ENCODE peak calls at places on chromosomes 11 and 22, in six cellular contexts. One of them, this sample, is unnamed.
A peak's percentile ranks its signal among the peaks of the same experiment; 100 is the strongest.

GRCh38 chr22:33247758-33248157 is 189.6 kb upstream of the SYN3 start:
- ATAC-seq in A549: no peak
- ATAC-seq in HepG2: no peak
- ATAC-seq in K562: no peak
- ATAC-seq in upper lobe of left lung: no peak
- ATAC-seq in GM12878: peak; percentile 89
- ATAC-seq in this sample: no peak

GRCh38 chr11:114308689-114309089 is 12.5 kb downstream of the NNMT start:
- ATAC-seq in A549: peak; percentile 48
- ATAC-seq in HepG2: peak; percentile 43
- ATAC-seq in K562: peak; percentile 19
- ATAC-seq in upper lobe of left lung: peak; percentile 77
- ATAC-seq in GM12878: no peak
- ATAC-seq in this sample: peak; percentile 76

GRCh38 chr11:123300874-123301695 is 106.0 kb upstream of the CLMP start:
- ATAC-seq in A549: no peak
- ATAC-seq in HepG2: no peak
- ATAC-seq in K562: no peak
- ATAC-seq in upper lobe of left lung: no peak
- ATAC-seq in GM12878: no peak
- ATAC-seq in this sample: no peak

GRCh38 chr11:20355221-20356219 is 8.0 kb upstream of the HTATIP2 start:
- ATAC-seq in A549: peak; percentile 92
- ATAC-seq in HepG2: peak; percentile 93
- ATAC-seq in K562: peak; percentile 89
- ATAC-seq in upper lobe of left lung: peak; percentile 61
- ATAC-seq in GM12878: peak; percentile 95
- ATAC-seq in this sample: no peak

GRCh38 chr11:57310630-57311086 is 14.1 kb downstream of the TNKS1BP1 start:
- ATAC-seq in A549: no peak
- ATAC-seq in HepG2: peak; percentile 7
- ATAC-seq in K562: no peak
- ATAC-seq in upper lobe of left lung: peak; percentile 0
- ATAC-seq in GM12878: no peak
- ATAC-seq in this sample: peak; percentile 8

GRCh38 chr11:126496576-126497403 is 141.3 kb downstream of the ST3GAL4 start:
- ATAC-seq in A549: no peak
- ATAC-seq in HepG2: no peak
- ATAC-seq in K562: no peak
- ATAC-seq in upper lobe of left lung: no peak
- ATAC-seq in GM12878: no peak
- ATAC-seq in this sample: no peak

GRCh38 chr11:113057038-113057437 is 95.8 kb downstream of the NCAM1 start:
- ATAC-seq in A549: no peak
- ATAC-seq in HepG2: no peak
- ATAC-seq in K562: no peak
- ATAC-seq in upper lobe of left lung: no peak
- ATAC-seq in GM12878: no peak
- ATAC-seq in this sample: no peak

GRCh38 chr11:92457250-92457649 is 232.6 kb downstream of the FAT3 start:
- ATAC-seq in A549: no peak
- ATAC-seq in HepG2: no peak
- ATAC-seq in K562: no peak
- ATAC-seq in upper lobe of left lung: no peak
- ATAC-seq in GM12878: no peak
- ATAC-seq in this sample: no peak

GRCh38 chr22:38754247-38755154 is 1.3 kb downstream of the SUN2 start:
- ATAC-seq in A549: no peak
- ATAC-seq in HepG2: peak; percentile 52
- ATAC-seq in K562: peak; percentile 52
- ATAC-seq in upper lobe of left lung: peak; percentile 49
- ATAC-seq in GM12878: peak; percentile 39
- ATAC-seq in this sample: peak; percentile 42

GRCh38 chr22:35380013-35380412 is 883 bp upstream of the HMOX1 start:
- ATAC-seq in A549: no peak
- ATAC-seq in HepG2: peak; percentile 28
- ATAC-seq in K562: no peak
- ATAC-seq in upper lobe of left lung: no peak
- ATAC-seq in GM12878: no peak
- ATAC-seq in this sample: no peak

GRCh38 chr11:95732930-95733602 is 56.5 kb downstream of the FAM76B start:
- ATAC-seq in A549: no peak
- ATAC-seq in HepG2: no peak
- ATAC-seq in K562: peak; percentile 71
- ATAC-seq in upper lobe of left lung: no peak
- ATAC-seq in GM12878: no peak
- ATAC-seq in this sample: no peak

GRCh38 chr11:93279911-93280347 is 50.6 kb upstream of the DEUP1 start:
- ATAC-seq in A549: no peak
- ATAC-seq in HepG2: no peak
- ATAC-seq in K562: no peak
- ATAC-seq in upper lobe of left lung: no peak
- ATAC-seq in GM12878: peak; percentile 91
- ATAC-seq in this sample: no peak

GRCh38 chr11:93512073-93512475 is 31.1 kb downstream of the SMCO4 start:
- ATAC-seq in A549: no peak
- ATAC-seq in HepG2: no peak
- ATAC-seq in K562: no peak
- ATAC-seq in upper lobe of left lung: no peak
- ATAC-seq in GM12878: peak; percentile 90
- ATAC-seq in this sample: no peak

GRCh38 chr11:69499216-69499945 is 17.9 kb downstream of the LINC01488 start:
- ATAC-seq in A549: no peak
- ATAC-seq in HepG2: no peak
- ATAC-seq in K562: peak; percentile 69
- ATAC-seq in upper lobe of left lung: no peak
- ATAC-seq in GM12878: no peak
- ATAC-seq in this sample: no peak

GRCh38 chr11:97995874-97996273 is 1024.9 kb upstream of the CNTN5 start:
- ATAC-seq in A549: no peak
- ATAC-seq in HepG2: no peak
- ATAC-seq in K562: peak; percentile 67
- ATAC-seq in upper lobe of left lung: no peak
- ATAC-seq in GM12878: no peak
- ATAC-seq in this sample: no peak

GRCh38 chr11:70324354-70325115 is 54.0 kb downstream of the PPFIA1 start:
- ATAC-seq in A549: no peak
- ATAC-seq in HepG2: no peak
- ATAC-seq in K562: no peak
- ATAC-seq in upper lobe of left lung: no peak
- ATAC-seq in GM12878: peak; percentile 98
- ATAC-seq in this sample: no peak

GRCh38 chr11:2135648-2136201 is 3.5 kb downstream of the IGF2 start:
- ATAC-seq in A549: no peak
- ATAC-seq in HepG2: no peak
- ATAC-seq in K562: no peak
- ATAC-seq in upper lobe of left lung: no peak
- ATAC-seq in GM12878: no peak
- ATAC-seq in this sample: no peak

GRCh38 chr11:31327417-31327816 is 42.1 kb downstream of the DCDC1 start:
- ATAC-seq in A549: no peak
- ATAC-seq in HepG2: no peak
- ATAC-seq in K562: no peak
- ATAC-seq in upper lobe of left lung: no peak
- ATAC-seq in GM12878: no peak
- ATAC-seq in this sample: no peak

GRCh38 chr11:73761403-73761945 is 600 bp upstream of the RAB6A start:
- ATAC-seq in A549: peak; percentile 17
- ATAC-seq in HepG2: peak; percentile 16
- ATAC-seq in K562: no peak
- ATAC-seq in upper lobe of left lung: peak; percentile 8
- ATAC-seq in GM12878: peak; percentile 13
- ATAC-seq in this sample: peak; percentile 17

GRCh38 chr22:24162377-24162927 is 18.8 kb upstream of the SUSD2 start:
- ATAC-seq in A549: no peak
- ATAC-seq in HepG2: no peak
- ATAC-seq in K562: no peak
- ATAC-seq in upper lobe of left lung: no peak
- ATAC-seq in GM12878: no peak
- ATAC-seq in this sample: no peak

GRCh38 chr11:108672113-108672512 is 7.2 kb downstream of the DDX10 start:
- ATAC-seq in A549: no peak
- ATAC-seq in HepG2: no peak
- ATAC-seq in K562: peak; percentile 59
- ATAC-seq in upper lobe of left lung: no peak
- ATAC-seq in GM12878: no peak
- ATAC-seq in this sample: no peak

GRCh38 chr22:28799125-28799833 is 1.1 kb downstream of the XBP1 start:
- ATAC-seq in A549: peak; percentile 78
- ATAC-seq in HepG2: no peak
- ATAC-seq in K562: peak; percentile 46
- ATAC-seq in upper lobe of left lung: peak; percentile 78
- ATAC-seq in GM12878: peak; percentile 12
- ATAC-seq in this sample: peak; percentile 83

GRCh38 chr22:43287441-43287840 is 55.7 kb downstream of the SCUBE1 start:
- ATAC-seq in A549: no peak
- ATAC-seq in HepG2: no peak
- ATAC-seq in K562: no peak
- ATAC-seq in upper lobe of left lung: no peak
- ATAC-seq in GM12878: no peak
- ATAC-seq in this sample: no peak

GRCh38 chr22:43861529-43861928 is 784 bp downstream of the SULT4A1 start:
- ATAC-seq in A549: no peak
- ATAC-seq in HepG2: no peak
- ATAC-seq in K562: no peak
- ATAC-seq in upper lobe of left lung: no peak
- ATAC-seq in GM12878: no peak
- ATAC-seq in this sample: no peak

GRCh38 chr11:45945392-45945999 is 23.0 kb downstream of the LARGE2 start:
- ATAC-seq in A549: no peak
- ATAC-seq in HepG2: no peak
- ATAC-seq in K562: peak; percentile 64
- ATAC-seq in upper lobe of left lung: no peak
- ATAC-seq in GM12878: no peak
- ATAC-seq in this sample: no peak
- H3K27ac ChIP-seq in A549: no peak overlapping the region
- H3K27ac ChIP-seq in HepG2: no peak overlapping the region
- H3K27ac ChIP-seq in K562: peak overlapping the region; percentile 8
- H3K27ac ChIP-seq in upper lobe of left lung: no peak overlapping the region
- H3K27ac ChIP-seq in GM12878: no peak overlapping the region
- H3K27ac ChIP-seq in this sample: no peak overlapping the region

GRCh38 chr11:35166369-35167360 is 27.7 kb downstream of the CD44 start:
- ATAC-seq in A549: peak; percentile 67
- ATAC-seq in HepG2: no peak
- ATAC-seq in K562: no peak
- ATAC-seq in upper lobe of left lung: peak; percentile 13
- ATAC-seq in GM12878: peak; percentile 21
- ATAC-seq in this sample: no peak
- TF ChIP-seq EP300 in A549: peak; percentile 88
- TF ChIP-seq EP300 in HepG2: no peak
- TF ChIP-seq EP300 in K562: no peak
- TF ChIP-seq EP300 in upper lobe of left lung: no peak
- TF ChIP-seq EP300 in GM12878: no peak
- TF ChIP-seq EP300 in this sample: no peak

GRCh38 chr11:66882540-66882939 is 25.7 kb downstream of the LRFN4 start:
- ATAC-seq in A549: no peak
- ATAC-seq in HepG2: no peak
- ATAC-seq in K562: no peak
- ATAC-seq in upper lobe of left lung: no peak
- ATAC-seq in GM12878: no peak
- ATAC-seq in this sample: peak; percentile 40
- H3K4me3 ChIP-seq in A549: no peak overlapping the region
- H3K4me3 ChIP-seq in HepG2: no peak overlapping the region
- H3K4me3 ChIP-seq in K562: no peak overlapping the region
- H3K4me3 ChIP-seq in upper lobe of left lung: no peak overlapping the region
- H3K4me3 ChIP-seq in GM12878: no peak overlapping the region
- H3K4me3 ChIP-seq in this sample: peak overlapping the region; percentile 1

DNA sequence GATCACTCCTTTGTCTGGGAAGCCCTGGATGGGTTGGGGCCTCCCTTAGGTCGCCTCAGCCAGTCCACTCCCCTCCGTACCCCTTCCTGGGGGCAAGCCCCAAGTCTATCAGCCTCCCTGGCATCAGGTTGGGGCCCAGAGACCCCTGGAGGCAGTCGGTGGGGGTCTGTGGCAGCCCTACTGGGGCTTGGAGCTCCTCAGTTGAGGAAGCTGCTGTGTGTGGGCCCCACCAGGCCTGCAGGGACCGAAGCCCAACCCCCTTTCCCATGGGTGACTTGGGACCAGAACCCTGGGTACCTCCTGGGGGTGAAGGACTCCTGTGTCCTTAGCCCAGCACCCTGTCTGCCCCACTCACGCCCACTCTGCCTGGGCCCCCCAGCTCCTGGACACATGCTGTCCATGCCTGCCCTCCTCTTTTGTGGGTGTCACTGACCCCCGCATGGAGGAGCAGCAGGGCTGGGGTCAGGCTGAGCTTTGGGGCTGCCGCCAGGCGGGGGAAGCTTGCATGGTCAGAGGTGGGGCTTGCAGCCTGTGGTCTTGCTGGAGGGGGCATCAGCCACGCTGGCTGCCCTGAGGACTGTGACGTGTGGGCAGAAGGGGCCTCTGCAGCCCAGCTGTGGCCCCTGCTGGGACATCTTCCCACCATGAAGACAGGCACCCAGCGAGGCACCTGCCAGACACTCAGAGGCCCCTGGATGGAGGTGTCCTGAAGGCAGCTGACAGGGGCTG is 20.9 kb downstream of the TSPAN4 start:
- ATAC-seq in A549: no peak
- ATAC-seq in HepG2: no peak
- ATAC-seq in K562: no peak
- ATAC-seq in upper lobe of left lung: no peak
- ATAC-seq in GM12878: no peak
- ATAC-seq in this sample: no peak
- H3K27ac ChIP-seq in A549: peak overlapping the region; percentile 17
- H3K27ac ChIP-seq in HepG2: no peak overlapping the region
- H3K27ac ChIP-seq in K562: no peak overlapping the region
- H3K27ac ChIP-seq in upper lobe of left lung: no peak overlapping the region
- H3K27ac ChIP-seq in GM12878: no peak overlapping the region
- H3K27ac ChIP-seq in this sample: no peak overlapping the region

This sample was measured in gastroesophageal sphincter.